ENCODE peak calls at places on chromosome 3, in five cellular contexts. T, C, K, P and A are unnamed samples.

GRCh38 chr3:9676780-9677179 is 26.9 kb upstream of the CPNE9 start:
- DNase-seq in K (no peak), C (no peak), P (no peak), T (no peak), A (no peak)

GRCh38 chr3:59817511-59817910 is 767.7 kb upstream of the CFAP20DC start:
- DNase-seq in T (no peak), P (no peak), K (peak; percentile 22), C (no peak), A (no peak)

GRCh38 chr3:43063114-43063513 is 42.8 kb downstream of the POMGNT2 start:
- DNase-seq in T (no peak), C (no peak), P (no peak), K (no peak), A (no peak)

GRCh38 chr3:98986073-98986472 is 84.6 kb upstream of the DCBLD2 start:
- DNase-seq in P (no peak), K (peak; percentile 89), T (no peak), C (no peak), A (peak; percentile 14)

GRCh38 chr3:157856078-157856939 is 249.9 kb downstream of the SHOX2 start:
- DNase-seq in T (no peak), K (peak; percentile 64), C (no peak), P (no peak), A (no peak)

GRCh38 chr3:193743702-193744047 is 150.7 kb downstream of the OPA1 start:
- DNase-seq in C (no peak), T (no peak), K (no peak), P (no peak), A (peak; percentile 27)

GRCh38 chr3:192879346-192880031 is 38.2 kb downstream of the MB21D2 start:
- DNase-seq in C (no peak), P (no peak), T (no peak), K (peak; percentile 99), A (peak; percentile 26)

GRCh38 chr3:9793161-9793781 is 389 bp downstream of the ARPC4 start:
- DNase-seq in K (peak; percentile 48), P (no peak), C (no peak), T (peak; percentile 39), A (peak; percentile 43)

GRCh38 chr3:126706631-126707030 is 2.6 kb downstream of the CHCHD6 start:
- DNase-seq in K (no peak), P (no peak), T (no peak), C (no peak), A (no peak)

GRCh38 chr3:27095588-27096222 is 273.5 kb downstream of the NEK10 start:
- DNase-seq in K (no peak), P (no peak), T (no peak), C (no peak), A (peak; percentile 12)

GRCh38 chr3:94460914-94461313 is 398.1 kb downstream of the NSUN3 start:
- DNase-seq in C (no peak), P (no peak), T (no peak), K (no peak), A (peak; percentile 5)

GRCh38 chr3:62028236-62028635 is 345.1 kb downstream of the FEZF2 start:
- DNase-seq in T (no peak), K (no peak), C (no peak), P (no peak), A (no peak)

GRCh38 chr3:78414261-78414660 is 1353.5 kb downstream of the ROBO1 start:
- DNase-seq in K (no peak), P (no peak), C (no peak), T (no peak), A (no peak)

GRCh38 chr3:105367063-105367405 is 325 bp downstream of the ALCAM start:
- DNase-seq in T (peak; percentile 58), K (no peak), P (peak; percentile 46), C (no peak), A (peak; percentile 33)

GRCh38 chr3:71226565-71227281 is 356.8 kb downstream of the FOXP1 start:
- DNase-seq in K (peak; percentile 87), C (no peak), T (peak; percentile 95), P (peak; percentile 30), A (no peak)

GRCh38 chr3:168275662-168276061 is 179.9 kb upstream of the GOLIM4 start:
- DNase-seq in K (no peak), C (no peak), T (no peak), P (no peak), A (no peak)

GRCh38 chr3:156551261-156551660 is 3.7 kb downstream of the SSR3 start:
- DNase-seq in P (no peak), T (no peak), K (peak; percentile 87), C (no peak), A (no peak)

GRCh38 chr3:45688882-45689786 is at the start of gene SACM1L:
- DNase-seq in T (peak; percentile 96), K (peak; percentile 99), P (peak; percentile 96), C (peak; percentile 99), A (peak; percentile 86)

GRCh38 chr3:177603137-177603603 is 405.9 kb upstream of the TBL1XR1 start:
- DNase-seq in P (no peak), T (no peak), C (no peak), K (peak; percentile 38), A (no peak)

GRCh38 chr3:14319654-14320182 is 82.7 kb upstream of the SLC6A6 start:
- DNase-seq in K (peak; percentile 70), T (peak; percentile 12), P (peak; percentile 1), C (peak; percentile 3), A (peak; percentile 89)

GRCh38 chr3:112774293-112774926 is 72.3 kb downstream of the CD200R1L start:
- DNase-seq in T (no peak), K (no peak), P (no peak), C (no peak), A (no peak)